ENCODE peak calls at places on chromosome 2, in nine cellular contexts. C is H9; E is lung microvascular endothelial cell; B is brain microvascular endothelial cell; I is T-helper 9 cell; M is midbrain; V is AG04450; Z is cardiac fibroblast; T is activated CD4-positive, alpha-beta T cell treated with anti-CD3 and anti-CD28 coated beads for 24 hours. X is an unnamed sample.

GRCh38 chr2:162261032-162261945 is 18.0 kb upstream of the FAP start:
- DNase-seq in I (no peak), E (peak; percentile 19), T (no peak), C (no peak), B (peak; percentile 70), M (no peak), Z (peak; percentile 79), V (no peak), X (no peak)

GRCh38 chr2:218271487-218271797 is 1.1 kb downstream of the PNKD start:
- DNase-seq in Z (no peak), E (no peak), V (no peak), B (no peak), M (no peak), C (no peak), I (no peak), T (no peak), X (no peak)

GRCh38 chr2:23565814-23566213 is 180.8 kb downstream of the KLHL29 start:
- DNase-seq in V (no peak), B (no peak), C (no peak), I (no peak), T (no peak), E (no peak), M (no peak), Z (no peak), X (no peak)

GRCh38 chr2:69272803-69273471 is 114.1 kb downstream of the GFPT1 start:
- DNase-seq in Z (no peak), I (no peak), M (peak; percentile 5), B (no peak), V (no peak), E (peak; percentile 96), C (no peak), T (no peak), X (no peak)

GRCh38 chr2:25323612-25324189 is 18.0 kb downstream of the DNMT3A start:
- DNase-seq in Z (no peak), T (no peak), C (no peak), E (no peak), B (no peak), I (no peak), V (no peak), M (no peak), X (no peak)

GRCh38 chr2:57862727-57863126 is 183.9 kb upstream of the VRK2 start:
- DNase-seq in C (no peak), B (no peak), E (no peak), M (no peak), T (no peak), V (no peak), I (no peak), Z (no peak), X (no peak)

GRCh38 chr2:150903461-150903860 is 358.2 kb downstream of the RBM43 start:
- DNase-seq in I (no peak), E (no peak), T (no peak), B (no peak), Z (peak; percentile 27), M (no peak), V (no peak), C (no peak), X (no peak)

GRCh38 chr2:239734436-239735005 is 290.6 kb downstream of the NDUFA10 start:
- DNase-seq in C (no peak), T (no peak), B (no peak), Z (no peak), V (no peak), E (no peak), M (no peak), I (no peak), X (no peak)

GRCh38 chr2:124024491-124025348 is at the start of gene CNTNAP5:
- DNase-seq in B (peak; percentile 6), Z (peak; percentile 52), E (peak; percentile 41), I (no peak), T (no peak), V (no peak), M (peak; percentile 50), C (peak; percentile 84), X (no peak)

GRCh38 chr2:236550701-236551465 is 18.7 kb upstream of the ACKR3 start:
- DNase-seq in I (no peak), Z (no peak), E (no peak), C (no peak), V (no peak), B (no peak), M (no peak), T (no peak), X (no peak)

X was measured in RCC 7860.